ENCODE peak calls at places on chromosomes 6 and 20, in five cellular contexts. L is T-helper 2 cell, V is midbrain, U is T-cell, B is EL. P is an unnamed sample.

GRCh38 chr20:6920991-6921613 is 153.6 kb downstream of the BMP2 start:
- DNase-seq in V (no peak), L (no peak), B (no peak), U (no peak), P (no peak)

GRCh38 chr6:119966484-119966883 is 616.9 kb upstream of the MAN1A1 start:
- DNase-seq in U (no peak), B (no peak), L (no peak), V (no peak), P (no peak)

GRCh38 chr6:144351338-144351737 is 66.2 kb downstream of the UTRN start:
- DNase-seq in V (no peak), L (no peak), B (no peak), U (no peak), P (no peak)

GRCh38 chr20:44736170-44737021 is 9.3 kb upstream of the KCNK15 start:
- DNase-seq in L (no peak), V (peak), U (peak), B (peak), P (no peak)

GRCh38 chr6:13303668-13304017 is 24.7 kb downstream of the TBC1D7 start:
- DNase-seq in V (peak), U (no peak), B (peak), L (no peak), P (peak)

GRCh38 chr6:134707342-134707982 is 242.4 kb downstream of the ALDH8A1 start:
- DNase-seq in U (no peak), V (peak), L (no peak), B (peak), P (no peak)

GRCh38 chr6:111176038-111176762 is 88.9 kb downstream of the SLC16A10 start:
- DNase-seq in L (no peak), V (no peak), U (no peak), B (no peak), P (no peak)

GRCh38 chr20:23078351-23078993 is 7.7 kb downstream of the CD93 start:
- DNase-seq in L (no peak), V (no peak), B (no peak), U (no peak), P (no peak)

GRCh38 chr20:59385461-59385860 is 85.0 kb downstream of the EDN3 start:
- DNase-seq in L (no peak), U (peak), B (no peak), V (no peak), P (no peak)

GRCh38 chr20:64084209-64085152 is at the start of gene LKAAEAR1:
- DNase-seq in U (no peak), V (no peak), B (no peak), L (no peak), P (no peak)

GRCh38 chr6:148971027-148971927 is 224.4 kb downstream of the UST start:
- DNase-seq in U (no peak), L (no peak), V (no peak), B (peak), P (no peak)

GRCh38 chr6:40763001-40763400 is 175.8 kb upstream of the LRFN2 start:
- DNase-seq in V (no peak), U (no peak), L (no peak), B (no peak), P (no peak)

GRCh38 chr20:18403269-18403668 is 63.6 kb downstream of the DZANK1 start:
- DNase-seq in U (no peak), V (no peak), B (no peak), L (no peak), P (no peak)

GRCh38 chr6:24126586-24127192 is 674 bp downstream of the NRSN1 start:
- DNase-seq in L (no peak), B (peak), V (peak), U (no peak), P (no peak)

GRCh38 chr6:108966236-108966635 is 118.0 kb downstream of the ARMC2 start:
- DNase-seq in B (no peak), L (no peak), U (no peak), V (no peak), P (no peak)

GRCh38 chr6:8069887-8070286 is 5.7 kb upstream of the BLOC1S5 start:
- DNase-seq in U (no peak), B (no peak), V (no peak), L (no peak), P (no peak)

GRCh38 chr6:134740473-134741192 is 209.3 kb downstream of the ALDH8A1 start:
- DNase-seq in U (no peak), V (no peak), B (peak), L (no peak), P (no peak)

GRCh38 chr20:48586728-48587127 is 241.1 kb downstream of the PREX1 start:
- DNase-seq in U (no peak), V (no peak), L (no peak), B (no peak), P (no peak)

GRCh38 chr20:53752971-53753879 is 159.6 kb upstream of the ZNF217 start:
- DNase-seq in V (no peak), U (no peak), L (no peak), B (no peak), P (no peak)

GRCh38 chr6:158170656-158171081 is 2.5 kb downstream of the GTF2H5 start:
- DNase-seq in U (no peak), L (no peak), B (peak), V (no peak), P (no peak)

P was measured in stimulated activated naive B cell treated with anti-CD40 and anti-IgM and Interleukin-4, amounts not matched to agents 10 μg/mL and 1 μg/mL and 100 μg/mL, for 72 hours.